ENCODE peak calls at places on chromosomes 11 and 22, in four cellular contexts. O is SK-N-SH, N is HepG2, G is K562. Q is an unnamed sample.

GRCh38 chr11:134578807-134579708 is 167.0 kb upstream of the B3GAT1 start:
- DNase-seq in N (peak), O (peak), G (peak), Q (no peak)

GRCh38 chr11:60767388-60767811 is 10.7 kb downstream of the MS4A15 start:
- DNase-seq in G (peak), O (peak), N (no peak), Q (no peak)

GRCh38 chr22:47196881-47197701 is 434.6 kb downstream of the TBC1D22A start:
- DNase-seq in O (no peak), N (no peak), G (no peak), Q (no peak)

GRCh38 chr22:49971232-49972162 is 10.9 kb downstream of the PIM3 start:
- DNase-seq in G (peak), O (peak), N (no peak), Q (no peak)

GRCh38 chr22:47094861-47095330 is 332.4 kb downstream of the TBC1D22A start:
- DNase-seq in G (no peak), O (no peak), N (no peak), Q (no peak)

GRCh38 chr11:45704635-45705034 is 39.2 kb upstream of the CHST1 start:
- DNase-seq in N (no peak), O (no peak), G (peak), Q (no peak)

GRCh38 chr22:36741204-36741793 is 34.6 kb downstream of the IFT27 start:
- DNase-seq in G (peak), N (no peak), O (peak), Q (no peak)

GRCh38 chr11:113375402-113375801 is 12.2 kb upstream of the ANKK1 start:
- DNase-seq in N (no peak), G (no peak), O (no peak), Q (no peak)

GRCh38 chr11:73990727-73991126 is 8.1 kb upstream of the UCP2 start:
- DNase-seq in O (no peak), G (no peak), N (no peak), Q (no peak)

GRCh38 chr11:12687740-12688139 is 13.5 kb downstream of the TEAD1 start:
- DNase-seq in N (no peak), O (no peak), G (peak), Q (no peak)
- TF ChIP-seq JUND in N (no peak), O (no peak), G (no peak), Q (no peak)

GRCh38 chr11:114562166-114562916 is 2.7 kb upstream of the NXPE1 start:
- DNase-seq in G (no peak), N (no peak), O (no peak), Q (no peak)
- TF ChIP-seq MXI1 in G (no peak), N (no peak), O (no peak), Q (no peak)

GRCh38 chr11:70073188-70073817 is 4.8 kb upstream of the ANO1 start:
- DNase-seq in G (no peak), O (no peak), N (no peak), Q (no peak)
- TF ChIP-seq JUND in G (no peak), O (no peak), N (no peak), Q (no peak)

GRCh38 chr11:11985016-11985715 is 23.3 kb downstream of the DKK3 start:
- DNase-seq in G (no peak), O (no peak), N (no peak), Q (no peak)
- TF ChIP-seq MXI1 in G (no peak), O (no peak), N (no peak), Q (no peak)

GRCh38 chr11:110123003-110123402 is 29.8 kb downstream of the ZC3H12C start:
- DNase-seq in N (no peak), O (no peak), G (peak), Q (no peak)
- TF ChIP-seq JUND in N (no peak), O (no peak), G (no peak), Q (no peak)

GRCh38 chr11:72222106-72222891 is 2.3 kb upstream of the INPPL1 start:
- DNase-seq in O (no peak), N (no peak), G (peak), Q (no peak)

GRCh38 chr11:72223615-72224586 is 666 bp upstream of the INPPL1 start:
- DNase-seq in N (no peak), O (peak), G (peak), Q (no peak)

GRCh38 chr11:72222907-72223614 is 1.5 kb upstream of the INPPL1 start:
- DNase-seq in G (peak), N (peak), O (peak), Q (peak)

GRCh38 chr11:72220696-72221363 is 3.7 kb upstream of the INPPL1 start:
- DNase-seq in N (no peak), O (no peak), G (no peak), Q (no peak)

GRCh38 chr11:72221386-72221785 is 3.2 kb upstream of the INPPL1 start:
- DNase-seq in O (no peak), G (no peak), N (no peak), Q (no peak)
- TF ChIP-seq MXI1 in O (no peak), G (no peak), N (no peak), Q (no peak)

GRCh38 chr11:12414641-12415040 is 37.3 kb downstream of the PARVA start:
- DNase-seq in N (no peak), G (no peak), O (no peak), Q (no peak)
- TF ChIP-seq JUND in N (no peak), G (no peak), O (no peak), Q (no peak)

Q was measured in GM12878.